ENCODE peak calls at places on chromosomes 6 and 20, in nine cellular contexts. One of them, this sample, is unnamed.

GRCh38 chr6:161225677-161226004 is 48.2 kb downstream of the AGPAT4 start:
- DNase-seq in A549: no peak
- DNase-seq in SJSA1: no peak
- DNase-seq in CD8-positive, alpha-beta memory T cell: no peak
- DNase-seq in stomach: no peak
- DNase-seq in heart left ventricle: no peak
- DNase-seq in IMR-90: no peak
- DNase-seq in HCT116: no peak
- DNase-seq in GM23338: no peak
- DNase-seq in this sample: no peak

GRCh38 chr20:1302578-1303541 is 26.1 kb downstream of the SDCBP2 start:
- DNase-seq in GM23338: no peak
- DNase-seq in CD8-positive, alpha-beta memory T cell: no peak
- DNase-seq in heart left ventricle: no peak
- DNase-seq in SJSA1: no peak
- DNase-seq in IMR-90: no peak
- DNase-seq in HCT116: no peak
- DNase-seq in stomach: no peak
- DNase-seq in A549: no peak
- DNase-seq in this sample: peak

GRCh38 chr6:112180095-112180820 is 74.1 kb downstream of the LAMA4 start:
- DNase-seq in A549: peak
- DNase-seq in SJSA1: peak
- DNase-seq in GM23338: peak
- DNase-seq in heart left ventricle: peak
- DNase-seq in HCT116: peak
- DNase-seq in IMR-90: peak
- DNase-seq in stomach: no peak
- DNase-seq in CD8-positive, alpha-beta memory T cell: peak
- DNase-seq in this sample: no peak

GRCh38 chr6:140433072-140433471 is 1058.6 kb upstream of the CITED2 start:
- DNase-seq in GM23338: no peak
- DNase-seq in heart left ventricle: no peak
- DNase-seq in CD8-positive, alpha-beta memory T cell: no peak
- DNase-seq in A549: no peak
- DNase-seq in stomach: no peak
- DNase-seq in IMR-90: no peak
- DNase-seq in SJSA1: no peak
- DNase-seq in HCT116: no peak
- DNase-seq in this sample: no peak

GRCh38 chr6:25583099-25583498 is 68.9 kb upstream of the SCGN start:
- DNase-seq in heart left ventricle: no peak
- DNase-seq in IMR-90: no peak
- DNase-seq in GM23338: no peak
- DNase-seq in SJSA1: no peak
- DNase-seq in stomach: no peak
- DNase-seq in HCT116: no peak
- DNase-seq in CD8-positive, alpha-beta memory T cell: no peak
- DNase-seq in A549: no peak
- DNase-seq in this sample: no peak

GRCh38 chr6:145669627-145670034 is 65.7 kb downstream of the EPM2A start:
- DNase-seq in CD8-positive, alpha-beta memory T cell: no peak
- DNase-seq in HCT116: no peak
- DNase-seq in heart left ventricle: no peak
- DNase-seq in SJSA1: no peak
- DNase-seq in A549: no peak
- DNase-seq in GM23338: no peak
- DNase-seq in stomach: no peak
- DNase-seq in IMR-90: peak
- DNase-seq in this sample: no peak

GRCh38 chr6:33732819-33733218 is 13.9 kb downstream of the IP6K3 start:
- DNase-seq in A549: no peak
- DNase-seq in SJSA1: no peak
- DNase-seq in IMR-90: peak
- DNase-seq in CD8-positive, alpha-beta memory T cell: no peak
- DNase-seq in heart left ventricle: no peak
- DNase-seq in stomach: no peak
- DNase-seq in HCT116: no peak
- DNase-seq in GM23338: no peak
- DNase-seq in this sample: peak

GRCh38 chr6:28969129-28969528 is 36.0 kb downstream of the ZNF311 start:
- DNase-seq in GM23338: peak
- DNase-seq in CD8-positive, alpha-beta memory T cell: no peak
- DNase-seq in HCT116: no peak
- DNase-seq in IMR-90: no peak
- DNase-seq in heart left ventricle: no peak
- DNase-seq in A549: no peak
- DNase-seq in stomach: no peak
- DNase-seq in SJSA1: no peak
- DNase-seq in this sample: no peak

GRCh38 chr6:46410330-46410953 is 80.8 kb downstream of the RCAN2 start:
- DNase-seq in GM23338: peak
- DNase-seq in CD8-positive, alpha-beta memory T cell: peak
- DNase-seq in heart left ventricle: peak
- DNase-seq in SJSA1: no peak
- DNase-seq in HCT116: peak
- DNase-seq in stomach: no peak
- DNase-seq in A549: no peak
- DNase-seq in IMR-90: peak
- DNase-seq in this sample: no peak

GRCh38 chr20:49384437-49385434 is 97.7 kb downstream of the KCNB1 start:
- DNase-seq in IMR-90: peak
- DNase-seq in SJSA1: peak
- DNase-seq in heart left ventricle: peak
- DNase-seq in GM23338: peak
- DNase-seq in HCT116: peak
- DNase-seq in stomach: peak
- DNase-seq in A549: peak
- DNase-seq in CD8-positive, alpha-beta memory T cell: peak
- DNase-seq in this sample: peak

GRCh38 chr6:26025047-26025893 is 62.0 kb upstream of the HFE start:
- DNase-seq in GM23338: no peak
- DNase-seq in heart left ventricle: peak
- DNase-seq in A549: no peak
- DNase-seq in stomach: no peak
- DNase-seq in SJSA1: peak
- DNase-seq in CD8-positive, alpha-beta memory T cell: no peak
- DNase-seq in HCT116: no peak
- DNase-seq in IMR-90: peak
- DNase-seq in this sample: no peak

DNA sequence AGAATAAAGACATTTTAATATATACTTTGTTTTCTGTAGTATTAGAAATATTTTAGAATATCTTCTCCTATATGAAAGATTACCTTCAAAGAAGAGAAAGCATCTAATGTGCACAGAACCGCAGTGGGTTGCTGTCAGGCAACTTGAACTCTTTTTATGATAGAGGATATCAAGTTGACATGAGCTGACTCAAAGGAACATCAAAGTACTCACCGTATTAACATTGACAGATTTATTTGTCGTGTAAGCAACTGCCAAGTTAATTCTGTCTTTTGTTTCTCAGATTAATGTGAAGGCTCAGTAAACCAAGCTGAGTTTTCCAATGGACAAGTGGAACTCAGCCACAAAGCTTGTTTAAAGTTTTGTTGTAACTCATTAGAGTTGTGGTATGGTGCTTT is 2.2 kb upstream of the GINM1 start:
- DNase-seq in stomach: no peak
- DNase-seq in SJSA1: no peak
- DNase-seq in GM23338: no peak
- DNase-seq in A549: no peak
- DNase-seq in IMR-90: no peak
- DNase-seq in heart left ventricle: no peak
- DNase-seq in HCT116: no peak
- DNase-seq in CD8-positive, alpha-beta memory T cell: no peak
- DNase-seq in this sample: no peak
- H3K27ac ChIP-seq in stomach: no peak
- H3K27ac ChIP-seq in SJSA1: no peak
- H3K27ac ChIP-seq in GM23338: no peak
- H3K27ac ChIP-seq in A549: peak
- H3K27ac ChIP-seq in IMR-90: no peak
- H3K27ac ChIP-seq in heart left ventricle: no peak
- H3K27ac ChIP-seq in HCT116: no peak
- H3K27ac ChIP-seq in CD8-positive, alpha-beta memory T cell: no peak
- H3K27ac ChIP-seq in this sample: no peak

DNA sequence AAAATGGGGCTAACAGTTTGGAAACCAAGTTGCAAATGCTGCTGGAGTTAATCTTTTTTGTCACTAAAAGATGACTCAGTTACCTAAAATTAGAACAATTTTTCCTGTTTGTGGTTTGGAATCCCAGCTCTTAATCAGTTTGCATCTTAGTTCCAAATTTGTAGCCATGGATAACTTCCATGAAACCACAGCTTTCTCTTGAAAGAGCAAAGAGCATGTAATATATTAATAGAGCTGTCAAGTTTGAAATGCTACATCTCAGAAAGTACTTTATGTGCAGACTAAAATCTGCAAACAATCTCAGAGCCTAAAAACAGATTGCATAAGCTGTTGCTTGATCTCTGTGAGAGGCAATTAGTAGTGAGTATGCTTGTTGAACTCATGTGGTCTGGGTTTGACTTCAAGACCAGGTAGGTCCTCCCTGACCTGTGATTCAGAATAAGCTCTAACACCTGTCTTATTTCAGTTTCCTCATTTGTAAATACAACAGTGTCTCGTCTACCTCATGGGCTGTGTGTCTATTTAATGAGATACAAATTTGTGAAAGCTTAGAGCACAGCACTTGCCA is 23.5 kb downstream of the DHX35 start:
- DNase-seq in IMR-90: peak
- DNase-seq in A549: no peak
- DNase-seq in SJSA1: no peak
- DNase-seq in heart left ventricle: no peak
- DNase-seq in GM23338: no peak
- DNase-seq in stomach: no peak
- DNase-seq in HCT116: no peak
- DNase-seq in CD8-positive, alpha-beta memory T cell: no peak
- DNase-seq in this sample: no peak
- H3K27ac ChIP-seq in IMR-90: no peak
- H3K27ac ChIP-seq in A549: no peak
- H3K27ac ChIP-seq in SJSA1: peak
- H3K27ac ChIP-seq in heart left ventricle: peak
- H3K27ac ChIP-seq in GM23338: no peak
- H3K27ac ChIP-seq in stomach: peak
- H3K27ac ChIP-seq in HCT116: no peak
- H3K27ac ChIP-seq in CD8-positive, alpha-beta memory T cell: no peak
- H3K27ac ChIP-seq in this sample: no peak

DNA sequence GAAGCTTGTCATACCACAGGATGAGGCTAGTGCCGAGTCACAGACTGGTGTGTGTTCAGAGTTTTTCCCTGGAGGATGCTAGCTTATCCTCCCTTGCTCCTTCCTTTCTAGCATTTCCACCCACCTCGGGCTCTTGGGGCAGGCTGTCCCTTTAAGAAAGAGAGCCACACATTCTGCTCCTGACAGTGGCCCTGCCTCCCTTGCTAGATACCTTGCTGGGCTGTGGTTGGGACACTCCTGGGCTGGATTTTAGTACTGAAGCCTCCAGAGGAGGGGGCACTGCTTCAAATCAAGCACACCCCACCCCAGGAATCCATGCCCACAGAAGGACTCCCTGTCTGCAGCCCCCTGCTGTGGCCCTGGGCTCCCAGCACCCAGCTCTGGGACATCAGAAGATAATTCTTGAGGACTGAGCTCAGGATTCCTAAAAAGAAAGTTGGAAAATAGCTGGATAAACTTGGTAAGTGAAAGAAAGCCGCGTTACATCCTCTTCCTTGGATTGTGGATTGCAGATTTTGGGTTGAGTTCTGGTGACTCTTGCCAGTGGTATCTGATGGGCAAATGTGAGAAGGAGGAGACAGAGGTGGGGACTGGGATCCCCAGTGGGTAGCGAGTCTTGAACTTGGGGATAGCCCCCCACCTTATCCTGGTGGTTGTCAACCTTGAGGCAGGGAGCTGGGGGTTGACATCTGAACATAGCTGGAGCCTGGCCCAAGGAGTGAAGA is 29.0 kb downstream of the DAAM2 start:
- DNase-seq in CD8-positive, alpha-beta memory T cell: no peak
- DNase-seq in heart left ventricle: no peak
- DNase-seq in HCT116: no peak
- DNase-seq in A549: no peak
- DNase-seq in GM23338: no peak
- DNase-seq in stomach: no peak
- DNase-seq in SJSA1: no peak
- DNase-seq in IMR-90: no peak
- DNase-seq in this sample: no peak
- H3K27ac ChIP-seq in CD8-positive, alpha-beta memory T cell: no peak
- H3K27ac ChIP-seq in heart left ventricle: peak
- H3K27ac ChIP-seq in HCT116: no peak
- H3K27ac ChIP-seq in A549: no peak
- H3K27ac ChIP-seq in GM23338: no peak
- H3K27ac ChIP-seq in stomach: peak
- H3K27ac ChIP-seq in SJSA1: no peak
- H3K27ac ChIP-seq in IMR-90: no peak
- H3K27ac ChIP-seq in this sample: no peak

GRCh38 chr6:170186909-170187668 is 103.8 kb downstream of the DLL1 start:
- DNase-seq in A549: no peak
- DNase-seq in GM23338: no peak
- DNase-seq in IMR-90: no peak
- DNase-seq in SJSA1: peak
- DNase-seq in CD8-positive, alpha-beta memory T cell: peak
- DNase-seq in heart left ventricle: no peak
- DNase-seq in HCT116: no peak
- DNase-seq in stomach: no peak
- DNase-seq in this sample: no peak

GRCh38 chr6:170189236-170189635 is 101.6 kb downstream of the DLL1 start:
- DNase-seq in IMR-90: no peak
- DNase-seq in SJSA1: peak
- DNase-seq in GM23338: no peak
- DNase-seq in HCT116: no peak
- DNase-seq in stomach: no peak
- DNase-seq in heart left ventricle: no peak
- DNase-seq in CD8-positive, alpha-beta memory T cell: peak
- DNase-seq in A549: no peak
- DNase-seq in this sample: no peak

GRCh38 chr6:170190046-170190445 is 100.8 kb downstream of the DLL1 start:
- DNase-seq in IMR-90: no peak
- DNase-seq in SJSA1: peak
- DNase-seq in A549: no peak
- DNase-seq in HCT116: no peak
- DNase-seq in stomach: no peak
- DNase-seq in heart left ventricle: no peak
- DNase-seq in GM23338: no peak
- DNase-seq in CD8-positive, alpha-beta memory T cell: peak
- DNase-seq in this sample: no peak

GRCh38 chr6:170187669-170188566 is 103.0 kb downstream of the DLL1 start:
- DNase-seq in IMR-90: no peak
- DNase-seq in A549: no peak
- DNase-seq in stomach: no peak
- DNase-seq in SJSA1: peak
- DNase-seq in HCT116: no peak
- DNase-seq in GM23338: no peak
- DNase-seq in CD8-positive, alpha-beta memory T cell: peak
- DNase-seq in heart left ventricle: no peak
- DNase-seq in this sample: no peak

DNA sequence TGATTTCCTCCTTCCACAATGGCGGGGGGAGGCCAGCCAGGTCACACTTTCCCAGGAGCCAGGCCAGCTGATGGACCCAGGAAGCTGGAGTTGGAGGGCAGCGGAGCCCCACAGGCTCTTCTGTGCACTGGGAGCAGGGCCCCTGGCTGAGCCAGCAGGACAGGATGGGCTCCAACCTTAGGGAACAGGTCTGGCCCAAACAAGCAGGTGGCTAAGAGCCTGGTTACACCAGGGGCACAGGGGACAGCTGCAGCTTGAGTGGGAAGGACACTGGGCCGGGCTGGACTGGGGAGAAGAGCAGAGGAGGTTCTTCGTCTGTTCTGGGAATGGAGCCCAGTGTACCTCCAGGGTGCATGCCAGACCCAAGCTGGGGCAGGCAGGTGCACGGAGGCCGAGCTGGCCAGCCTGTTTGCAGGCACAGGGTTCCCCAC is 102.3 kb downstream of the DLL1 start:
- DNase-seq in A549: no peak
- DNase-seq in CD8-positive, alpha-beta memory T cell: peak
- DNase-seq in GM23338: no peak
- DNase-seq in IMR-90: no peak
- DNase-seq in SJSA1: peak
- DNase-seq in heart left ventricle: no peak
- DNase-seq in stomach: no peak
- DNase-seq in HCT116: no peak
- DNase-seq in this sample: no peak
- H3K27ac ChIP-seq in A549: no peak
- H3K27ac ChIP-seq in CD8-positive, alpha-beta memory T cell: no peak
- H3K27ac ChIP-seq in GM23338: no peak
- H3K27ac ChIP-seq in IMR-90: no peak
- H3K27ac ChIP-seq in SJSA1: no peak
- H3K27ac ChIP-seq in heart left ventricle: no peak
- H3K27ac ChIP-seq in stomach: no peak
- H3K27ac ChIP-seq in HCT116: no peak
- H3K27ac ChIP-seq in this sample: no peak